ENCODE peak calls at places on chromosomes 6 and 20, in ten cellular contexts. One of them, this sample, is unnamed.

GRCh38 chr20:47484303-47484702 is 17.4 kb upstream of the NCOA3 start:
- DNase-seq in breast epithelium: no peak
- DNase-seq in ovary: no peak
- DNase-seq in NCI-H146: no peak
- DNase-seq in amniotic stem cell: no peak
- DNase-seq in HFFc6: no peak
- DNase-seq in nucleus accumbens: no peak
- DNase-seq in CD8-positive, alpha-beta T cell: no peak
- DNase-seq in non-pigmented ciliary epithelial cell: no peak
- DNase-seq in GM19239: no peak
- DNase-seq in this sample: no peak

GRCh38 chr20:49562341-49563014 is 5.5 kb downstream of the PTGIS start:
- DNase-seq in CD8-positive, alpha-beta T cell: no peak
- DNase-seq in breast epithelium: peak
- DNase-seq in NCI-H146: no peak
- DNase-seq in amniotic stem cell: peak
- DNase-seq in HFFc6: peak
- DNase-seq in nucleus accumbens: no peak
- DNase-seq in ovary: peak
- DNase-seq in GM19239: no peak
- DNase-seq in non-pigmented ciliary epithelial cell: no peak
- DNase-seq in this sample: no peak

GRCh38 chr6:38489951-38490350 is 149.8 kb downstream of the BTBD9 start:
- DNase-seq in nucleus accumbens: no peak
- DNase-seq in HFFc6: peak
- DNase-seq in non-pigmented ciliary epithelial cell: peak
- DNase-seq in amniotic stem cell: no peak
- DNase-seq in breast epithelium: no peak
- DNase-seq in CD8-positive, alpha-beta T cell: no peak
- DNase-seq in ovary: no peak
- DNase-seq in NCI-H146: no peak
- DNase-seq in GM19239: no peak
- DNase-seq in this sample: no peak

GRCh38 chr6:133100870-133101269 is 140.3 kb upstream of the EYA4 start:
- DNase-seq in non-pigmented ciliary epithelial cell: no peak
- DNase-seq in ovary: no peak
- DNase-seq in CD8-positive, alpha-beta T cell: no peak
- DNase-seq in amniotic stem cell: no peak
- DNase-seq in HFFc6: no peak
- DNase-seq in NCI-H146: no peak
- DNase-seq in breast epithelium: no peak
- DNase-seq in nucleus accumbens: no peak
- DNase-seq in GM19239: no peak
- DNase-seq in this sample: no peak

GRCh38 chr20:2289475-2289874 is 6.3 kb upstream of the TGM3 start:
- DNase-seq in GM19239: no peak
- DNase-seq in CD8-positive, alpha-beta T cell: no peak
- DNase-seq in NCI-H146: no peak
- DNase-seq in HFFc6: no peak
- DNase-seq in non-pigmented ciliary epithelial cell: no peak
- DNase-seq in ovary: no peak
- DNase-seq in amniotic stem cell: no peak
- DNase-seq in breast epithelium: no peak
- DNase-seq in nucleus accumbens: no peak
- DNase-seq in this sample: no peak

GRCh38 chr6:158803733-158804143 is 15.4 kb downstream of the EZR start:
- DNase-seq in CD8-positive, alpha-beta T cell: peak
- DNase-seq in ovary: no peak
- DNase-seq in non-pigmented ciliary epithelial cell: no peak
- DNase-seq in amniotic stem cell: no peak
- DNase-seq in HFFc6: no peak
- DNase-seq in nucleus accumbens: no peak
- DNase-seq in GM19239: no peak
- DNase-seq in breast epithelium: no peak
- DNase-seq in NCI-H146: no peak
- DNase-seq in this sample: peak

GRCh38 chr20:49814057-49814675 is 1.5 kb downstream of the SLC9A8 start:
- DNase-seq in nucleus accumbens: no peak
- DNase-seq in GM19239: no peak
- DNase-seq in breast epithelium: no peak
- DNase-seq in non-pigmented ciliary epithelial cell: no peak
- DNase-seq in ovary: no peak
- DNase-seq in HFFc6: no peak
- DNase-seq in amniotic stem cell: no peak
- DNase-seq in NCI-H146: no peak
- DNase-seq in CD8-positive, alpha-beta T cell: no peak
- DNase-seq in this sample: no peak

GRCh38 chr20:6590891-6591679 is 176.4 kb upstream of the BMP2 start:
- DNase-seq in GM19239: no peak
- DNase-seq in amniotic stem cell: peak
- DNase-seq in HFFc6: no peak
- DNase-seq in nucleus accumbens: no peak
- DNase-seq in non-pigmented ciliary epithelial cell: no peak
- DNase-seq in breast epithelium: no peak
- DNase-seq in CD8-positive, alpha-beta T cell: no peak
- DNase-seq in NCI-H146: no peak
- DNase-seq in ovary: no peak
- DNase-seq in this sample: no peak

GRCh38 chr20:19274412-19275015 is 62.1 kb downstream of the SLC24A3 start:
- DNase-seq in ovary: peak
- DNase-seq in nucleus accumbens: no peak
- DNase-seq in HFFc6: no peak
- DNase-seq in CD8-positive, alpha-beta T cell: no peak
- DNase-seq in breast epithelium: no peak
- DNase-seq in GM19239: no peak
- DNase-seq in NCI-H146: peak
- DNase-seq in non-pigmented ciliary epithelial cell: no peak
- DNase-seq in amniotic stem cell: no peak
- DNase-seq in this sample: peak

GRCh38 chr20:63497946-63498935 is 642 bp downstream of the EEF1A2 start:
- DNase-seq in breast epithelium: no peak
- DNase-seq in amniotic stem cell: no peak
- DNase-seq in GM19239: no peak
- DNase-seq in nucleus accumbens: no peak
- DNase-seq in CD8-positive, alpha-beta T cell: no peak
- DNase-seq in non-pigmented ciliary epithelial cell: no peak
- DNase-seq in ovary: no peak
- DNase-seq in HFFc6: peak
- DNase-seq in NCI-H146: peak
- DNase-seq in this sample: peak